ENCODE peak calls at places on chromosomes 2 and 18, in four cellular contexts. M, O, U and I are unnamed samples.

GRCh38 chr18:13629841-13630747 is 96.3 kb downstream of the FAM210A start:
- DNase-seq in M (peak; percentile 74), U (no peak), O (peak; percentile 67), I (peak; percentile 48)

GRCh38 chr18:8847066-8847755 is 141.9 kb downstream of the MTCL1 start:
- DNase-seq in U (no peak), O (no peak), M (no peak), I (no peak)

GRCh38 chr2:86249176-86249842 is 50.1 kb downstream of the MRPL35 start:
- DNase-seq in M (no peak), O (no peak), U (no peak), I (peak; percentile 4)

GRCh38 chr18:31555971-31556747 is 35.5 kb upstream of the TTR start:
- DNase-seq in M (peak; percentile 56), O (peak; percentile 58), U (no peak), I (peak; percentile 71)

GRCh38 chr2:234374671-234375245 is 122.1 kb downstream of the ARL4C start:
- DNase-seq in M (no peak), O (no peak), U (no peak), I (no peak)

GRCh38 chr2:181073896-181074295 is 93.5 kb downstream of the UBE2E3 start:
- DNase-seq in U (no peak), O (no peak), M (no peak), I (no peak)

GRCh38 chr2:216346781-216347180 is 25.5 kb downstream of the MARCHF4 start:
- DNase-seq in M (no peak), U (no peak), O (no peak), I (no peak)

GRCh38 chr2:75522543-75523312 is 38.0 kb downstream of the EVA1A start:
- DNase-seq in O (peak; percentile 99), M (no peak), U (no peak), I (no peak)

GRCh38 chr2:107989445-107989844 is 3.1 kb downstream of the SLC5A7 start:
- DNase-seq in O (no peak), U (no peak), M (no peak), I (no peak)

GRCh38 chr2:54013996-54014395 is 43.2 kb upstream of the PSME4 start:
- DNase-seq in O (no peak), M (no peak), U (no peak), I (no peak)

GRCh38 chr2:45736757-45737704 is 85.6 kb downstream of the PRKCE start:
- DNase-seq in M (no peak), U (no peak), O (no peak), I (no peak)

GRCh38 chr2:152924722-152925121 is 206.3 kb downstream of the ARL6IP6 start:
- DNase-seq in M (no peak), O (no peak), U (no peak), I (no peak)

GRCh38 chr2:165691615-165692014 is 102.4 kb downstream of the GALNT3 start:
- DNase-seq in M (no peak), O (no peak), U (no peak), I (no peak)

GRCh38 chr18:9757851-9758587 is 49.9 kb downstream of the RAB31 start:
- DNase-seq in U (no peak), M (peak; percentile 36), O (no peak), I (no peak)

GRCh38 chr2:68831688-68832087 is 39.5 kb downstream of the BMP10 start:
- DNase-seq in U (no peak), M (no peak), O (no peak), I (no peak)

GRCh38 chr2:239723486-239724193 is 301.5 kb downstream of the NDUFA10 start:
- DNase-seq in U (no peak), O (no peak), M (no peak), I (no peak)

GRCh38 chr2:232506713-232507112 is 13.5 kb upstream of the PRSS56 start:
- DNase-seq in M (no peak), O (no peak), U (no peak), I (no peak)

DNA sequence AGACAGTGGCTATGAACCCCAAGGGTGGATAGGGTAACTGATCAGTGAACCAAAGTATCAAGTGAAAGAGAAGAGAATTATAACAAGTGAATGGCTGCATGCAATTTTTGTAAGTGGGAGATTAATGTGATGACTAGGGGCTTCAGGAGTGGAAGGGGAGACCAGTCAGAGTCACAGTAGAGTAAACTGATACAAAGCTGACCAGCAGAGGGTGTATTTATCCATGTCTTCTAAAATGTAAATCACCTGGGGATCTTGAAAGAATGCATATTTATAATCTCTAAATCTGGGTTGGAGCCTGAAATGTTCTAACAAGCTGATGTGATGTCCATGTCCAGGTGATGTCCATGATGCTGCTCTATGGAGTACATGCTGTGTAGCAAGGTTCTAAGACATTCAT is 1351.3 kb upstream of the CHAC2 start:
- DNase-seq in O (no peak), M (no peak), U (no peak), I (peak; percentile 8)
- TF ChIP-seq FOSL1 in O (no peak), M (no peak), U (no peak), I (no peak)

DNA sequence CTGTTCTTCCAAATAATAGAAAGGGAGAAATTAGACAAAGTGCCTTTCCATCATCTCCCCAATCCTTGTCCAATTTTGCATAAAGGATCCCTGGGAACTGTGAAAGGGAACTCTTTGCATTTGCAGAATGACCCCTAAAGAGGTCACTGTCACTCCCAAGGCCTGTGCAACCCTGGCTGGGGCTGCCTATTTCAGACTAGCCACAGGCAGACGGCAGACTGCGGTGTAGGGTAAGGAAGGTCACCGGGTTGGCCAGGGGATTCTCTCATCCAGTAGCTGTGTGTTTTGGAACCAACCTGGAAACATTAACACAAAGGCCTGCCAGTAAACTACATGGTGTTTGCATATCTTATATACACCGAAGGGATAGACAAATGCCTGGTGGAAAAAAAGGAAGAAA is 818.7 kb downstream of the BCL11A start:
- DNase-seq in M (no peak), U (no peak), O (no peak), I (no peak)
- H3K4me2 ChIP-seq in M (no peak overlapping the region), U (no peak overlapping the region), O (no peak overlapping the region), I (no peak overlapping the region)

GRCh38 chr18:26450989-26451682 is 97.2 kb downstream of the KCTD1 start:
- DNase-seq in O (no peak), U (no peak), M (no peak), I (no peak)
- TF ChIP-seq SIN3A in O (no peak), U (no peak), M (no peak), I (no peak)

DNA sequence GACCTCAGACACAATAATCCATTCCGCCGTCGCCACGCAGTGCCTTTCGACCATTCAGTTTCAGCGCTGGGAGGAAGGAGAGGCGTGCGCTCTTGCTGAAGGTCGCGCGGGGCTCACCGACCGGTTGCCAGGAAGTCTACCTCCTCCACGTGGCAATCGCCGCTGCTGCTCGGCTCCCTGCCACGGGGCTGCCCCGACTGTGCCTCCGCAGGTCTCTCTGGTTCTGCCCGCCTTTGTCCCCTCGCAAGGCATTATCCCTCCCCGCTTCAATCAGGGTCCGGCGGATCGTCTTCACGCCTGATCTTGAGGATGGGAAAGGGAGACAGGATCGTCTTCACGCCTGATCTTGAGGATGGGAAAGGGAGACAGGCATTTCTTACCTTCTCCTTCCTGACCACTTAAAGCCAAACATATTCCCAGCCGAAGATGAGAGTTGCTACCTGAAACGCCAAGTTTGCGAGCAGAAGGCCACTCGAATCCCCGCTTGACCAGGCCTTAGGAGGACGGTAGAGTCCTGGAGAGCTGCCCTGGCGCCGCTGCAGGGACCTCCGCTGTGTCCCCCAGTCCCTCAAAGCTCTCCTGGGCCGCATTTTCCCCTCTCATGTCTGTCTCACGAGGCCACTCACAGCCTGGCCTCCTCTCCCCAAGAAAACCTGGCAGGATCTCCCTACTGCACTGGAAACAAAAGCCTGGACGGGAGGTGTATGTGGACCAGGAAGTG is 4.3 kb upstream of the GPR45 start:
- DNase-seq in M (no peak), U (no peak), O (no peak), I (no peak)
- TF ChIP-seq FOSL1 in M (no peak), U (no peak), O (no peak), I (no peak)

GRCh38 chr2:98936917-98937351 is 909 bp upstream of the CRACDL start:
- DNase-seq in M (no peak), U (no peak), O (no peak), I (no peak)
- H3K4me2 ChIP-seq in M (no peak overlapping the region), U (peak overlapping the region; percentile 58), O (no peak overlapping the region), I (peak overlapping the region; percentile 89)